ENCODE peak calls at places on chromosomes 3 and 15, in nine cellular contexts. H, B, C, O, S, E, N, X and P are unnamed samples.

GRCh38 chr3:145125307-145125706 is 1035.7 kb downstream of the PLOD2 start:
- DNase-seq in H (peak), B (no peak), C (no peak), O (no peak), S (no peak), E (peak), N (peak), X (no peak), P (no peak)

GRCh38 chr3:106305882-106306445 is 437.2 kb upstream of the CBLB start:
- DNase-seq in H (no peak), B (no peak), C (peak), O (no peak), S (no peak), E (no peak), N (peak), X (no peak), P (no peak)

GRCh38 chr15:75840659-75841058 is 2.6 kb upstream of the UBE2Q2 start:
- DNase-seq in H (no peak), B (no peak), C (peak), O (no peak), S (no peak), E (no peak), N (peak), X (peak), P (no peak)

GRCh38 chr3:170835346-170835745 is 34.6 kb downstream of the RPL22L1 start:
- DNase-seq in H (no peak), B (no peak), C (no peak), O (no peak), S (no peak), E (no peak), N (no peak), X (no peak), P (no peak)

GRCh38 chr3:71118406-71118805 is 465.1 kb downstream of the FOXP1 start:
- DNase-seq in H (no peak), B (no peak), C (no peak), O (no peak), S (no peak), E (no peak), N (no peak), X (no peak), P (no peak)

GRCh38 chr3:4805662-4806061 is 173.6 kb upstream of the BHLHE40 start:
- DNase-seq in H (no peak), B (no peak), C (no peak), O (no peak), S (no peak), E (no peak), N (no peak), X (no peak), P (no peak)

GRCh38 chr15:76514292-76514691 is 177.7 kb downstream of the ISL2 start:
- DNase-seq in H (no peak), B (no peak), C (no peak), O (no peak), S (no peak), E (no peak), N (no peak), X (peak), P (no peak)

GRCh38 chr3:64502284-64502683 is 185.5 kb downstream of the ADAMTS9 start:
- DNase-seq in H (no peak), B (no peak), C (peak), O (no peak), S (no peak), E (no peak), N (peak), X (no peak), P (no peak)

GRCh38 chr3:149968216-149968615 is 2.5 kb downstream of the PFN2 start:
- DNase-seq in H (no peak), B (no peak), C (no peak), O (no peak), S (no peak), E (peak), N (peak), X (no peak), P (peak)

GRCh38 chr3:130834476-130834875 is 59.4 kb upstream of the ATP2C1 start:
- DNase-seq in H (no peak), B (no peak), C (peak), O (no peak), S (no peak), E (peak), N (peak), X (peak), P (peak)

GRCh38 chr3:187197255-187197654 is at the start of gene RTP1:
- DNase-seq in H (no peak), B (peak), C (no peak), O (no peak), S (no peak), E (no peak), N (no peak), X (no peak), P (no peak)

GRCh38 chr3:165181556-165181955 is 14.6 kb downstream of the SLITRK3 start:
- DNase-seq in H (no peak), B (no peak), C (no peak), O (no peak), S (no peak), E (peak), N (no peak), X (peak), P (no peak)

GRCh38 chr3:60798456-60798855 is 452.8 kb downstream of the FHIT start:
- DNase-seq in H (no peak), B (no peak), C (no peak), O (no peak), S (no peak), E (no peak), N (no peak), X (no peak), P (no peak)

GRCh38 chr3:130905551-130905950 is 11.7 kb downstream of the ATP2C1 start:
- DNase-seq in H (no peak), B (no peak), C (peak), O (no peak), S (no peak), E (peak), N (no peak), X (peak), P (no peak)

GRCh38 chr3:50628601-50629000 is 11.7 kb downstream of the MAPKAPK3 start:
- DNase-seq in H (no peak), B (no peak), C (no peak), O (no peak), S (no peak), E (no peak), N (no peak), X (no peak), P (no peak)

GRCh38 chr3:50633233-50633795 is 16.4 kb downstream of the MAPKAPK3 start:
- DNase-seq in H (no peak), B (no peak), C (no peak), O (no peak), S (no peak), E (no peak), N (no peak), X (no peak), P (no peak)

GRCh38 chr3:50632450-50632849 is 15.5 kb downstream of the MAPKAPK3 start:
- DNase-seq in H (no peak), B (no peak), C (no peak), O (no peak), S (no peak), E (no peak), N (no peak), X (no peak), P (no peak)

GRCh38 chr3:50630394-50630793 is 13.4 kb downstream of the MAPKAPK3 start:
- DNase-seq in H (no peak), B (no peak), C (no peak), O (no peak), S (no peak), E (no peak), N (no peak), X (no peak), P (no peak)

DNA sequence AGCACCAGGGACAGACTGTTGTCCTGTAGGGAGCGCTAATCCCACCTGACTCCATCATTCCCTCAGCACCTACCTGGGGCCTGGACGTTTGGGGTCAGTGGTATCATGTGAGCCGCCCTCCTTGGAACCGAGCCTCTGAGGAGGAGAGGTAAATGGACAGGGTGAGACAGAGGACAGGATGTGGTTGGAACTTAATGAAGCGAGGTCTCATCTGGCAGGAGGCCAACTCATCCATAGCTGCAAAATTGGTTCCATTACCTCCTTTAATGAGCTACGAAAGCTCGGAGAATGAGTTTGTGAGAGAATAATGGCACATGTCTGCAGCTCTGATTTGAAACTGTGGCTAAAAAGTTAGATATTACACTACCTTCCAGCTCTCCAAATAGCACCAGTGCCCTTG is 14.0 kb downstream of the MAPKAPK3 start:
- DNase-seq in H (no peak), B (no peak), C (no peak), O (no peak), S (no peak), E (no peak), N (peak), X (no peak), P (no peak)
- TF ChIP-seq CTCF in H (no peak), B (no peak), C (no peak), O (no peak), S (no peak), E (no peak), N (no peak), X (no peak), P (no peak)

GRCh38 chr3:72836923-72837322 is 11.3 kb downstream of the SHQ1 start:
- DNase-seq in H (no peak), B (no peak), C (no peak), O (no peak), S (no peak), E (no peak), N (no peak), X (no peak), P (no peak)
- TF ChIP-seq CTCF in H (no peak), B (no peak), C (no peak), O (no peak), S (no peak), E (no peak), N (no peak), X (no peak), P (no peak)

GRCh38 chr15:71139264-71139663 is 24.0 kb downstream of the THSD4 start:
- DNase-seq in H (no peak), B (no peak), C (no peak), O (no peak), S (no peak), E (no peak), N (no peak), X (no peak), P (no peak)

GRCh38 chr15:71133734-71134464 is 18.6 kb downstream of the THSD4 start:
- DNase-seq in H (peak), B (no peak), C (no peak), O (no peak), S (no peak), E (peak), N (no peak), X (no peak), P (peak)

GRCh38 chr15:71137138-71137518 is 21.9 kb downstream of the THSD4 start:
- DNase-seq in H (no peak), B (no peak), C (peak), O (no peak), S (no peak), E (no peak), N (no peak), X (no peak), P (no peak)

GRCh38 chr15:71138473-71138872 is 23.2 kb downstream of the THSD4 start:
- DNase-seq in H (no peak), B (no peak), C (no peak), O (no peak), S (no peak), E (no peak), N (no peak), X (no peak), P (no peak)

GRCh38 chr15:71136159-71137137 is 21.2 kb downstream of the THSD4 start:
- DNase-seq in H (peak), B (no peak), C (peak), O (no peak), S (no peak), E (peak), N (peak), X (no peak), P (peak)
- TF ChIP-seq CTCF in H (peak), B (no peak), C (peak), O (no peak), S (no peak), E (peak), N (no peak), X (no peak), P (no peak)

GRCh38 chr15:87089551-87089950 is 1009.9 kb downstream of the AGBL1 start:
- DNase-seq in H (peak), B (no peak), C (no peak), O (no peak), S (no peak), E (peak), N (no peak), X (no peak), P (no peak)
- TF ChIP-seq CTCF in H (no peak), B (no peak), C (no peak), O (no peak), S (no peak), E (no peak), N (no peak), X (no peak), P (no peak)

DNA sequence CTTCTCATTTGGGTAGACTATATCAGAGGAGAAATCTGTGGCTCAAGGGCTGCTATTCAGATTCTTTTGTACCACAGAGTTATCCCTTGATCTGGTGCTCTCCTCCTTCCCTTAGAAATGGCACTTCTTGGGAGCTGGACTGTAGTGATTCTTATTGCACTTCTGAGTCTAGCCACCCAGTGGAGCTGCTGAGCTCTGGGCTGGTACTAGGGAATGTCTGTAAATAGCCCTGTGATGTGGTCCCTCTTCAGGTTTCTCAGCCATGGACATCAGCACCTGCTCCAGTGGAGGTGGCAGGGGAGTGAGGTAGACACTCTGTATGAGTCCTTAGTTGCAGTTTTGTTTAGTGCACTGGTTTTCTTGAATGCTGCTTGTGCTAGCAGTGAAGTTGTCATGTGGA is 1292.6 kb downstream of the SI start:
- DNase-seq in H (no peak), B (peak), C (no peak), O (no peak), S (no peak), E (no peak), N (no peak), X (peak), P (peak)
- TF ChIP-seq CTCF in H (no peak), B (peak), C (no peak), O (no peak), S (no peak), E (no peak), N (no peak), X (peak), P (peak)

GRCh38 chr15:33211409-33211808 is 16.9 kb upstream of the FMN1 start:
- DNase-seq in H (no peak), B (no peak), C (no peak), O (no peak), S (no peak), E (no peak), N (no peak), X (peak), P (no peak)
- TF ChIP-seq CTCF in H (no peak), B (no peak), C (no peak), O (no peak), S (no peak), E (no peak), N (no peak), X (no peak), P (no peak)

DNA sequence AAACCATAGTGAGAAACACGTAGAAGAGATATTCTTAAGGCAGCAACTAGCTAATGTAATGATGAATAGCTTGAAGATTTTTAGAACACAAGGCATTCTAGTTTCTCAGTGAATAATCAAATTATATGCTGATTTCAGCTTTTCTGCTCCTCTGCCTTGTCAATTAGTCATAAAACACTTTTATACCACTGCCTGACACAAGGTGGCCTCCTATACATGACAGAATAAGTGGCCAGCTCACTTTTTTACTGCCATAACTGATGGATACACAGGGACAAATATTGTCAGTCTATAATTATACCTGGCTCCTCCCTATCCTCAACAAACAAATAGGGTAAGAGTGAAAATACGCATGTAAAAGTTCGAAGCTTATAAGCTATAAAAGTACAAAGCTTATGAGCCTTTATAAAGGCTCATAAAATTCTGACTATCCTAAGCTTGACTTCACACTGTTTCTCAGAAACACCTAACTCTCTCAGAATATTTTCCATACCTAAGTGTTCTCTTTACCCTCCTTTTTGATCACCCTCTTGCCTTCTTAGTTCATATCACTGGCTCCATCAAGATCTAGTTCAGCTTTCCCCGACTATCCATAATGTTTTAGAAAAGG is 81.6 kb downstream of the HERC1 start:
- DNase-seq in H (no peak), B (no peak), C (peak), O (no peak), S (peak), E (peak), N (peak), X (peak), P (peak)
- TF ChIP-seq CTCF in H (peak), B (peak), C (peak), O (peak), S (peak), E (peak), N (peak), X (peak), P (peak)

GRCh38 chr15:40441012-40441735 is 421 bp downstream of the BAHD1 start:
- DNase-seq in H (no peak), B (peak), C (no peak), O (no peak), S (no peak), E (no peak), N (no peak), X (peak), P (no peak)
- TF ChIP-seq CTCF in H (peak), B (no peak), C (no peak), O (no peak), S (no peak), E (peak), N (no peak), X (peak), P (no peak)